ENCODE peak calls at places on chromosome 11, in four cellular contexts. X, Q, W and G are unnamed samples.

GRCh38 chr11:129590753-129591475 is 215.3 kb downstream of the BARX2 start:
- DNase-seq in X (no peak), Q (no peak), W (peak; percentile 50), G (no peak)

GRCh38 chr11:33457948-33458347 is 200.8 kb downstream of the HIPK3 start:
- DNase-seq in X (no peak), Q (no peak), W (no peak), G (no peak)

GRCh38 chr11:58334708-58335107 is 24.2 kb downstream of the OR5B17 start:
- DNase-seq in X (no peak), Q (no peak), W (peak; percentile 2), G (no peak)

GRCh38 chr11:32610926-32611325 is 27.3 kb downstream of the EIF3M start:
- DNase-seq in X (no peak), Q (no peak), W (no peak), G (no peak)

GRCh38 chr11:34915136-34916013 is 804 bp downstream of the APIP start:
- DNase-seq in X (no peak), Q (no peak), W (no peak), G (peak; percentile 12)

GRCh38 chr11:126113963-126114362 is 51.3 kb upstream of the CDON start:
- DNase-seq in X (no peak), Q (no peak), W (no peak), G (no peak)

GRCh38 chr11:65304613-65305012 is 10.1 kb upstream of the CDC42EP2 start:
- DNase-seq in X (no peak), Q (no peak), W (no peak), G (no peak)

GRCh38 chr11:11076879-11077278 is 219.0 kb upstream of the ZBED5 start:
- DNase-seq in X (no peak), Q (no peak), W (no peak), G (no peak)

GRCh38 chr11:66727282-66727882 is 1.6 kb downstream of the SPTBN2 start:
- DNase-seq in X (no peak), Q (peak; percentile 12), W (peak; percentile 62), G (peak; percentile 99)

GRCh38 chr11:68924073-68924925 is 20.6 kb downstream of the IGHMBP2 start:
- DNase-seq in X (no peak), Q (no peak), W (no peak), G (no peak)

GRCh38 chr11:93988912-93989311 is 32.2 kb upstream of the HEPHL1 start:
- DNase-seq in X (no peak), Q (no peak), W (no peak), G (no peak)

GRCh38 chr11:28858076-28858475 is 749.9 kb downstream of the METTL15 start:
- DNase-seq in X (no peak), Q (no peak), W (no peak), G (no peak)

GRCh38 chr11:36449566-36450390 is 60.3 kb downstream of the TRAF6 start:
- DNase-seq in X (no peak), Q (no peak), W (no peak), G (no peak)

GRCh38 chr11:71189768-71190315 is 62.5 kb downstream of the SHANK2 start:
- DNase-seq in X (no peak), Q (no peak), W (no peak), G (no peak)

GRCh38 chr11:72703281-72704008 is 29.2 kb upstream of the PDE2A start:
- DNase-seq in X (peak; percentile 58), Q (no peak), W (peak; percentile 74), G (no peak)

GRCh38 chr11:130737866-130738431 is 178.3 kb downstream of the SNX19 start:
- DNase-seq in X (no peak), Q (no peak), W (no peak), G (no peak)

GRCh38 chr11:77593883-77594282 is 4.1 kb downstream of the AQP11 start:
- DNase-seq in X (no peak), Q (no peak), W (no peak), G (no peak)

GRCh38 chr11:7600205-7600775 is 73.0 kb downstream of the CYB5R2 start:
- DNase-seq in X (peak; percentile 66), Q (peak; percentile 15), W (peak; percentile 94), G (peak; percentile 53)